ENCODE peak calls at places on chromosome 6, in five cellular contexts. L is H1, G is fibroblast of lung, K is GM23248, V is HepG2. N is an unnamed sample.

GRCh38 chr6:2876210-2877056 is 26.7 kb downstream of the SERPINB9 start:
- DNase-seq in L (no peak), G (peak), K (peak), V (peak), N (peak)

GRCh38 chr6:82017316-82017715 is 230.2 kb downstream of the IBTK start:
- DNase-seq in L (no peak), G (peak), K (peak), V (peak), N (no peak)

GRCh38 chr6:134077301-134077700 is 24.9 kb upstream of the SLC2A12 start:
- DNase-seq in L (no peak), G (peak), K (peak), V (no peak), N (no peak)

GRCh38 chr6:95091823-95092436 is 485.4 kb upstream of the MANEA start:
- DNase-seq in L (no peak), G (peak), K (peak), V (peak), N (no peak)

GRCh38 chr6:446418-447366 is 55.1 kb downstream of the IRF4 start:
- DNase-seq in L (peak), G (no peak), K (peak), V (no peak), N (no peak)

GRCh38 chr6:130778946-130779657 is 48.1 kb upstream of the SMLR1 start:
- DNase-seq in L (no peak), G (peak), K (peak), V (no peak), N (no peak)

GRCh38 chr6:118853408-118853807 is 40.5 kb upstream of the ASF1A start:
- DNase-seq in L (no peak), G (no peak), K (no peak), V (no peak), N (no peak)

GRCh38 chr6:139402935-139403386 is 28.5 kb upstream of the CITED2 start:
- DNase-seq in L (no peak), G (peak), K (peak), V (no peak), N (peak)

GRCh38 chr6:129717287-129717686 is 7.3 kb upstream of the ARHGAP18 start:
- DNase-seq in L (no peak), G (peak), K (peak), V (peak), N (no peak)

GRCh38 chr6:34021839-34022190 is 124.1 kb downstream of the GRM4 start:
- DNase-seq in L (no peak), G (no peak), K (peak), V (no peak), N (peak)

GRCh38 chr6:44650495-44650894 is 263.0 kb downstream of the CDC5L start:
- DNase-seq in L (no peak), G (no peak), K (no peak), V (no peak), N (no peak)

GRCh38 chr6:114151070-114151685 is 180.2 kb upstream of the HDAC2 start:
- DNase-seq in L (no peak), G (no peak), K (no peak), V (no peak), N (no peak)

GRCh38 chr6:74733830-74734591 is 471.8 kb downstream of the COL12A1 start:
- DNase-seq in L (no peak), G (no peak), K (peak), V (no peak), N (no peak)

GRCh38 chr6:148818939-148819575 is 72.2 kb downstream of the UST start:
- DNase-seq in L (no peak), G (no peak), K (no peak), V (no peak), N (no peak)

GRCh38 chr6:24004062-24004461 is 122.0 kb upstream of the NRSN1 start:
- DNase-seq in L (no peak), G (peak), K (peak), V (no peak), N (no peak)

DNA sequence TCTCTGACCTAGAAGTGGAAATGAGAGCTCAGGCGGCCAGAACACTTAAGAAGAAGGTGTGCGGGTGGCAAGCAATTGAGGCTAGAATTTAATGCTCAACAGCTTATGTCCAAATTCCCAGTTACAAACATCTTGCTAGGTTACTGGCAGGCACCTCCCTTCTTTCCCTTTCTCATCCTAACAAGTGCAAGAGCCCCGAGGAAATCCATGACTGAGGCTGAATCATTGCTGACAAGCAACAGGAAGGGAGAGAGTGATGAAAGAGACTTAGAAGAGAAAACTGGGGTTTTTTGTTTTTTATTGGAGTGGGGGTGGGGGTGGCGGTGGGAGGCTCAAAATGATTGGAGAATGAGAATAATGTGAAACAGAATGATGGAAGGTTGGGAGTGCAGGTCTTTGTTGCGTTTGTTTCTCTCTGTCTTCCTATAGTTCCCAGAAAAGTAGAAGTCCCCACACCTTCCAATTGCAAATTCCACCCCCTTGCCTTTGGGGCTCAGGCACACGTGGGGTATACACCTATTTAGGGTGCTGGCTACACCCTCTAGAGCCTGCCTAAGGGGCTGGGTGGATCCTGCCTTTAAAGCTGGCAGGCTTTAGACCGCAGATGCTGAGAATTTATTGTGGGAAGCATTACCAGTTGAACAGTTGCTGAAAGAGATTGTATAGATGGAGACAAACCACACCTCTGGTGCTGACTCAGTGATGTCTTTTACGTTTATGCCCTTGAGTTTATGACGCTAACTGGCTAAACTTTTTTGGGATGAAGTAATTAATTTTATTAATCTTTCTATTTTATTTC is 1.4 kb downstream of the FAM83B start:
- DNase-seq in L (no peak), G (peak), K (peak), V (no peak), N (peak)
- H3K4me2 ChIP-seq in L (peak), G (no peak), K (no peak), V (no peak), N (no peak)

GRCh38 chr6:163836916-163837660 is 422.6 kb downstream of the QKI start:
- DNase-seq in L (no peak), G (no peak), K (no peak), V (no peak), N (no peak)
- H2AFZ ChIP-seq in L (peak), G (peak), K (no peak), V (no peak), N (no peak)

GRCh38 chr6:163356743-163357142 is 57.8 kb upstream of the QKI start:
- DNase-seq in L (no peak), G (no peak), K (no peak), V (no peak), N (no peak)

GRCh38 chr6:163355471-163355991 is 59.0 kb upstream of the QKI start:
- DNase-seq in L (no peak), G (peak), K (peak), V (peak), N (peak)

GRCh38 chr6:163356324-163356723 is 58.2 kb upstream of the QKI start:
- DNase-seq in L (no peak), G (peak), K (peak), V (no peak), N (peak)

GRCh38 chr6:163354085-163354484 is 60.4 kb upstream of the QKI start:
- DNase-seq in L (no peak), G (peak), K (peak), V (no peak), N (no peak)

GRCh38 chr6:163354779-163355431 is 59.6 kb upstream of the QKI start:
- DNase-seq in L (no peak), G (no peak), K (peak), V (no peak), N (no peak)
- H3K4me2 ChIP-seq in L (no peak), G (no peak), K (peak), V (no peak), N (peak)

DNA sequence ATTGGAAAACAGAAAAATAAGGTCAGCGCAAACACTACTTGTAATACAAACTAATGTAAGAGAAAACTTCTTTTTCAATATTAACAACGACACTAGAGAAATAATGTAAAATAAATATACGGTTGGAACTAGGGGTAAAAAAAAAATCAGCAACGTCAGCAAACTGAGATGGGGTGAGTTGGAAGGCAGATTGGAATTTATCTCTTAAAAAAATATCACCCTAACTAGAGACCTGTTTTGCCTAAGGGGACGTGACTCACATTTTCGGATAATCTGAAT is 722 bp upstream of the UTRN start:
- DNase-seq in L (no peak), G (no peak), K (no peak), V (no peak), N (no peak)
- H2AFZ ChIP-seq in L (no peak), G (peak), K (peak), V (peak), N (peak)

GRCh38 chr6:107600936-107601335 is 111.0 kb downstream of the SOBP start:
- DNase-seq in L (no peak), G (peak), K (peak), V (peak), N (no peak)

GRCh38 chr6:107599043-107599442 is 109.1 kb downstream of the SOBP start:
- DNase-seq in L (no peak), G (no peak), K (no peak), V (no peak), N (no peak)

GRCh38 chr6:107601406-107601805 is 111.5 kb downstream of the SOBP start:
- DNase-seq in L (no peak), G (no peak), K (no peak), V (no peak), N (no peak)

GRCh38 chr6:107600111-107600510 is 110.2 kb downstream of the SOBP start:
- DNase-seq in L (no peak), G (no peak), K (no peak), V (no peak), N (no peak)

DNA sequence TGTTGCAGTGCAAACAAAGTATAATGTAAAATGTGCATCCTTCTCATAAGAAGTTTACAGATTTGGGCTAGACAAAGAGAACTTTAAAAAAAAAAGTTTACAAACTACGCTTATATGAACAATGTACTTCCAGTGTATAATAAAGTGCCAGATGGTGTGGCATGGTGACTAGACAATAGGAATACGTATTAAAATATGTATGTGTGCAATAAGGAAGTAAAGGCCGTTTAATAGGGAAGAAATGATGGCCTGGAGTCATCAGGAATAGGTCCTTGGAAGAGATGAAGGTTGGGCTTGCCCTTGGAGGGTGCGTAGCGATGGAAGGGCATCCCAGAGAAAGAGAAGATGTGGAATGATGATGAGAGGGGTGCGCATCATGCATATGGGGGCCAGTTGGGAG is 108.2 kb downstream of the SOBP start:
- DNase-seq in L (no peak), G (no peak), K (no peak), V (no peak), N (no peak)
- H3K4me2 ChIP-seq in L (no peak), G (no peak), K (no peak), V (no peak), N (no peak)

DNA sequence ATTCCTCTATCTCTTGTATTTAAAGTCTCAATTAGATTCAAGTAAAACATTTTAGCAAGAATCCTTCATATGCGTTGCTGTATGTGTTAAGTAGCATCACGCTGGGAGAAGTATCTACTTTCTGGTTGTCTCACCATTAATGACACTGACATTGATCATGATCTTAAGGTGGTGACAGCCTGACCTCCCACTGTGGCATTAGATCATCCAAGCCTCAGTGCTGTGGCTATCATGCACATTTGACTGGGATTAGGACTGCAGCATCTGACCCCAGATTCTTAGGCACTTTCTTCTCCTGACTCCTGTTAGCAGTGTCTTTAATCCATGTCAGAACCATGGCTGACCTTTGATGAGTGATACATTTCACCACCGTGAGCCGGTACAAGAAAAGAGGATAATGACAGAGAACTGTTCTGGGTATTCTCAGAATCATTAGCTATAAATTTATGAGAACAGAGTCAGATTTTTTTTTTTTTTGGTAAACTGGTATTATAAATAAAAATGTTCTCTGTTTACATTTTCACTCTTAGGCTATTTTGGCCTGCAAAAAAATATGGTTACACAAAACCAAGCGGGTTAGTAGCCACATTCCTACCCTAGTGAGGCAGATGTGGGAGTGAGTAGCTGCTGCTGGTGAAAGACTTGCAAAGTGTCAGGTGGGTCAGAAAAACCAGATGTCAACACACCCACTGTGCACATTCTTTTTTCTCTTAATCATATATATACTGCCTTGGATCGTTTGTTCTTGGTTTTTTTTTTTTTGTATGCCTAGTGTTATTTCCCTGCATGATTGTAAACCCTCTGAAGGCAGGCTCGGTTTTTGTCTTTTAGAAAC is 67.8 kb upstream of the TFB1M start:
- DNase-seq in L (no peak), G (peak), K (peak), V (no peak), N (no peak)
- H2AFZ ChIP-seq in L (no peak), G (no peak), K (no peak), V (no peak), N (peak)

GRCh38 chr6:22271044-22271443 is 25.8 kb downstream of the PRL start:
- DNase-seq in L (no peak), G (peak), K (no peak), V (no peak), N (no peak)
- H3K4me2 ChIP-seq in L (no peak), G (no peak), K (no peak), V (no peak), N (no peak)

DNA sequence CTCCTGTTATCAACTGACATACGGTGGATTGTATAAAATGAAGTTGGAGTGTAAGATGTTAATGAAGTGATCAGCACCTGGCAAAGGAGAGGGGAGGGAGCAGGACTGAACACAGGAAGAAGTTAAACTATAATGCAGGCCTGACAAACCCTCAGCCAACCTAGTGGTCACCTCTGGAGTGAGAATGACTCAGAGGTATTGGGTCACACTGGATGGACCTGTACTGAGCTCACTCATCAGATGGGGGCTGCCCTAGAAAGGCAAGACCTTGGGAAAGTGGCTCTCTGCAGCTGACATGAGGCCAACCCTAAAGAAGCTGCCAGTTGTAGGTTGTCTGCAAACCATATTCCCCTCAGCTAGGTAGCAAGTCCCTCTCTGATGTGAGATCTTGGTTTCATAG is 193.3 kb upstream of the HTR1E start:
- DNase-seq in L (no peak), G (no peak), K (no peak), V (no peak), N (no peak)
- H2AFZ ChIP-seq in L (no peak), G (no peak), K (no peak), V (no peak), N (no peak)

DNA sequence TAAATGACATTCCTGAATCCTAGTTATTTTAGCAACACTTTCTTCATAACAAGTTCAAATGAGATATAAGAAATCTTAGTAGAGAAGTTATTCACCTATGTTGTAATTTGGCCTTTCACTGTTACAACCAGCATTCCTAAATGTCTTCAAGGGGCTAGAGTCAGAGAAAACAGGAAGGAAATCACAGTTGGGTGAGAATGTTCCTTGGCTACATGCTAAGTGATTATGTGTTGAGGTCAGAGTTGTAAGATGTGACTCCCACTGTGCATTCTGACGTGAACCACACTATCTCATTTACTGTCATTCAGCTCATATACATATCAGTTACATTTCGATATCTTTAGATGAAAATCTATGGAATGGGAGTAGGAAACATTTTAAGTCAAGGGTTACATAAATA is 51.0 kb upstream of the MLIP start:
- DNase-seq in L (no peak), G (peak), K (peak), V (no peak), N (no peak)
- H3K4me2 ChIP-seq in L (no peak), G (no peak), K (peak), V (no peak), N (no peak)